ENCODE peak calls at places on chromosome X, in nine cellular contexts. Y is astrocyte, W is fibroblast of lung, P is endothelial cell of umbilical vein, I is H9, O is colonic mucosa, K is neuronal stem cell, X is IMR-90, F is mammary epithelial cell. M is an unnamed sample.

GRCh38 chrX:9704876-9705465 is 60.7 kb downstream of the GPR143 start:
- DNase-seq in Y (no peak), W (no peak), P (no peak), I (no peak), O (no peak), K (no peak), X (no peak), F (no peak), M (no peak)

GRCh38 chrX:42384956-42385355 is 393.0 kb downstream of the PPP1R2C start:
- DNase-seq in Y (no peak), W (no peak), P (no peak), I (no peak), O (no peak), K (no peak), X (no peak), F (peak), M (no peak)

GRCh38 chrX:16930392-16930791 is 16.1 kb upstream of the REPS2 start:
- DNase-seq in Y (no peak), W (no peak), P (no peak), I (no peak), O (no peak), K (no peak), X (no peak), F (no peak), M (no peak)

GRCh38 chrX:134186362-134187121 is 50.4 kb upstream of the CCDC160 start:
- DNase-seq in Y (no peak), W (no peak), P (no peak), I (no peak), O (no peak), K (no peak), X (no peak), F (peak), M (no peak)

GRCh38 chrX:40152173-40152705 is 54.5 kb upstream of the BCOR start:
- DNase-seq in Y (no peak), W (no peak), P (no peak), I (peak), O (peak), K (no peak), X (no peak), F (no peak), M (peak)

GRCh38 chrX:134692990-134693389 is 34.7 kb upstream of the PLAC1 start:
- DNase-seq in Y (peak), W (peak), P (peak), I (no peak), O (no peak), K (no peak), X (peak), F (peak), M (no peak)

GRCh38 chrX:137194164-137194563 is 160.4 kb upstream of the GPR101 start:
- DNase-seq in Y (no peak), W (no peak), P (peak), I (peak), O (peak), K (peak), X (peak), F (peak), M (no peak)

GRCh38 chrX:123698979-123699378 is 33.9 kb downstream of the THOC2 start:
- DNase-seq in Y (no peak), W (peak), P (peak), I (no peak), O (no peak), K (no peak), X (peak), F (no peak), M (no peak)

GRCh38 chrX:9988762-9989161 is 21.6 kb downstream of the CLDN34 start:
- DNase-seq in Y (no peak), W (no peak), P (peak), I (no peak), O (no peak), K (no peak), X (no peak), F (no peak), M (no peak)

GRCh38 chrX:149909324-149910177 is 19.8 kb upstream of the HSFX4 start:
- DNase-seq in Y (no peak), W (no peak), P (no peak), I (no peak), O (no peak), K (no peak), X (no peak), F (peak), M (no peak)
- H3K9ac ChIP-seq in Y (no peak), W (no peak), P (no peak), I (no peak), O (no peak), K (no peak), X (no peak), F (no peak), M (no peak)

GRCh38 chrX:111386884-111387283 is 25.1 kb downstream of the DCX start:
- DNase-seq in Y (no peak), W (no peak), P (no peak), I (no peak), O (no peak), K (no peak), X (no peak), F (no peak), M (no peak)

GRCh38 chrX:111376486-111376885 is 35.5 kb downstream of the DCX start:
- DNase-seq in Y (no peak), W (no peak), P (no peak), I (no peak), O (no peak), K (no peak), X (no peak), F (no peak), M (no peak)

GRCh38 chrX:111376897-111377601 is 34.9 kb downstream of the DCX start:
- DNase-seq in Y (no peak), W (no peak), P (no peak), I (peak), O (no peak), K (peak), X (no peak), F (no peak), M (no peak)

GRCh38 chrX:111387470-111387869 is 24.5 kb downstream of the DCX start:
- DNase-seq in Y (no peak), W (no peak), P (no peak), I (no peak), O (no peak), K (no peak), X (no peak), F (no peak), M (no peak)

DNA sequence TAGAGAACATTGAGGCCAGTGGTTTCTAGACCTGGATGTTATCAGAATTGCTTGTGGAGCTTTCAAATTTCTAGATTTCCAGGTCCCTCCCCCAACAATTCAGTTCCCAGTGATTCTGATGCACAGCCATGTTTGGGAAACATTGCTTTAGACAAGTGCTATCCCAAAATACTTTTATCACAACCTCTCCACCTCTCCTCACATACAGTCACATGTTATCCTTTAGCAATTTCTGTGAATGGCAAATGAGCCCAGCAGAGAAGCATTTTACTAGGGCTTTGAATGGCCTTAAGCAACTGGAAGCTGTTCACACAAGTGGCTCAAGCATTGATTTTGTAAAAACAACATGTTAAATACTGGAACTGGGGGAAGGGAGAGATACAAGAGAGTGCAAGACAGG is 29.7 kb downstream of the DCX start:
- DNase-seq in Y (no peak), W (no peak), P (no peak), I (no peak), O (no peak), K (no peak), X (no peak), F (no peak), M (no peak)
- H3K27ac ChIP-seq in Y (no peak), W (no peak), P (no peak), I (no peak), O (no peak), K (no peak), X (no peak), F (no peak), M (no peak)

DNA sequence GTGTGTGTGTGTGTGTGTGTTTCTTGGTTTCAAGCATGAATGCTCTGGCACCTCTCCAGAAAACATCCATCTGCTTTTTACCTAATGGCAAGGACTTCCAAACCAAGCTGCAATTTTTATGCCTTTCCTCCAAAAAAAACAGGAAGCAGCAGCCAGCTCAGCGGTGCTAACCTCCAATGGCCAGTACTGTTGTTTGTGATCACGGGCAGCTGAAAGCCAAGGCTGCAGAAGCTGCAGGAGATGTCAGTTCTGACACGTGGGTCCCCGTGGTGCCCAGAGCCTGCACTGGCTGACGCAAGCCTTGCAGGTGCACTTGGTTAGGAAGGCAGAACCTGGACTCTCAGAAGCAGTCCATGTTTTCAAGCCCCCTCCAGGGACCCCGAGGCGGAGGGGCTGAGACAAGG is 313.6 kb upstream of the DDX53 start:
- DNase-seq in Y (peak), W (peak), P (peak), I (no peak), O (no peak), K (no peak), X (peak), F (no peak), M (peak)
- H3K9ac ChIP-seq in Y (no peak), W (no peak), P (no peak), I (no peak), O (no peak), K (no peak), X (no peak), F (no peak), M (no peak)

DNA sequence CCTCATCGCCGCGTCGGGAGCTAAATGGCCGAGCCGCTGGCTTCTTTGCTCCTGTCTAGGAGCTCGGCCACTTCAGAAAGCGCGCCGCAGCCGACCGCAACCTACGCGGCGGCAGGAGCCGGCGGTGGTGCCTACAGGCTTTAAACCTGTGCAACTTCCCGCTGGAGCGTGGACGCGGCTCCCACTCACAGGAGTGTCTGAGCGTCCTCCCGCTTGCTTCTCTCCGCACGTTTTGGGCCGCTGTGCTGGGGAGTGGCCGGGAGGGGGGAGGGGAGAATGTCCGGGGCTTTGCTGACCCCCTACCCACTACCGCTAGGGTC is 1.0 kb downstream of the NHSL2 start:
- DNase-seq in Y (no peak), W (peak), P (no peak), I (no peak), O (no peak), K (no peak), X (no peak), F (no peak), M (no peak)
- H3K27ac ChIP-seq in Y (no peak), W (no peak), P (no peak), I (no peak), O (no peak), K (no peak), X (no peak), F (no peak), M (no peak)

M was measured in kidney.